ENCODE peak calls at places on chromosomes 11 and 22, in four cellular contexts. F, I, O and T are unnamed samples.

GRCh38 chr22:19097518-19097917 is 24.7 kb downstream of the DGCR2 start:
- ATAC-seq in I (peak), O (no peak), F (no peak), T (no peak)

GRCh38 chr22:26783886-26784285 is 126.5 kb downstream of the MIAT start:
- ATAC-seq in F (no peak), I (no peak), O (no peak), T (no peak)

GRCh38 chr11:60183595-60184201 is 815 bp upstream of the MS4A6A start:
- ATAC-seq in I (peak), O (no peak), F (no peak), T (no peak)

GRCh38 chr11:44766972-44767278 is 40.2 kb downstream of the TSPAN18 start:
- ATAC-seq in O (no peak), I (peak), F (no peak), T (no peak)

GRCh38 chr11:72042059-72042425 is 38.3 kb downstream of the NUMA1 start:
- ATAC-seq in O (no peak), I (no peak), F (peak), T (no peak)

GRCh38 chr11:60938500-60938899 is 13.5 kb downstream of the SLC15A3 start:
- ATAC-seq in I (no peak), F (no peak), O (no peak), T (no peak)

GRCh38 chr11:67033661-67034166 is 10.8 kb downstream of the SYT12 start:
- ATAC-seq in O (no peak), F (no peak), I (no peak), T (no peak)

GRCh38 chr11:33689089-33689488 is 11.5 kb downstream of the C11orf91 start:
- ATAC-seq in I (no peak), F (no peak), O (no peak), T (no peak)